ENCODE peak calls at places on chromosome 18, in five cellular contexts. W is transverse colon, L is WERI-Rb-1, O is fibroblast of villous mesenchyme, I is left lung. V is an unnamed sample.

GRCh38 chr18:28357785-28358401 is 181.0 kb upstream of the CDH2 start:
- DNase-seq in L (peak), W (no peak), I (no peak), O (no peak), V (no peak)

GRCh38 chr18:74530584-74530862 is 3.8 kb upstream of the CNDP1 start:
- DNase-seq in W (no peak), O (no peak), L (no peak), I (no peak), V (no peak)

GRCh38 chr18:5895300-5895885 is at the start of gene TMEM200C:
- DNase-seq in L (peak), O (no peak), I (peak), W (no peak), V (peak)

GRCh38 chr18:9577361-9577760 is 37.0 kb downstream of the PPP4R1 start:
- DNase-seq in W (no peak), L (no peak), O (peak), I (no peak), V (no peak)

GRCh38 chr18:54147439-54147838 is 77.0 kb downstream of the MBD2 start:
- DNase-seq in O (no peak), W (no peak), I (no peak), L (no peak), V (no peak)

GRCh38 chr18:23995180-23995579 is 19.4 kb upstream of the TTC39C start:
- DNase-seq in O (no peak), I (no peak), L (no peak), W (no peak), V (peak)

GRCh38 chr18:76457475-76457874 is 37.6 kb downstream of the ZNF516 start:
- DNase-seq in W (no peak), I (peak), O (no peak), L (no peak), V (no peak)

GRCh38 chr18:31575515-31576246 is 16.0 kb upstream of the TTR start:
- DNase-seq in W (no peak), O (no peak), I (no peak), L (no peak), V (no peak)

GRCh38 chr18:58398648-58399398 is 230.1 kb downstream of the ALPK2 start:
- DNase-seq in W (peak), L (no peak), O (no peak), I (no peak), V (no peak)

GRCh38 chr18:58402247-58402646 is 226.6 kb downstream of the ALPK2 start:
- DNase-seq in O (peak), L (no peak), I (no peak), W (no peak), V (peak)

GRCh38 chr18:58402951-58403702 is 225.8 kb downstream of the ALPK2 start:
- DNase-seq in W (no peak), O (no peak), I (no peak), L (no peak), V (peak)

GRCh38 chr18:58400337-58400885 is 228.5 kb downstream of the ALPK2 start:
- DNase-seq in I (no peak), L (no peak), O (peak), W (no peak), V (no peak)

DNA sequence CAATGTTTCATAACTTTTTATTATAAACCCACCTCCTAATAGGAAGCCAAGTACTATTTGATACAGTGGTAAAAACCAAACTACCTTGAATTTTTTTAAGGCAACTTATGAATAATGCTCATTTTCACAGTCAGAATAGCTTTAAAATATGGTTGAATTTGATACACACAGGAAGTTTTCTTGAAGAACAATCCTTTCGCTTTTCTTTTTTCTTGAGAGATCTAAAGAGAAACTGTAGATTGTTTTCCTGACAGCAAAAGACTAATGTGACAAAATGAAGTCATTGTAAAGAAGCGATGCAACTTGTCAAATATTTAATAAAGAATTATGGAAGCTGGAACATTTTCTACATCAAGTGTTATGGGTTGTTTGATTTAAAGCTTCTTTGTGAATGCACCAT is 227.7 kb downstream of the ALPK2 start:
- DNase-seq in I (no peak), L (no peak), W (no peak), O (no peak), V (no peak)
- H3K4me3 ChIP-seq in I (no peak), L (no peak), W (no peak), O (no peak), V (no peak)

GRCh38 chr18:11906926-11907874 is 917 bp downstream of the MPPE1 start:
- DNase-seq in O (no peak), I (no peak), L (no peak), W (no peak), V (peak)
- H3K4me3 ChIP-seq in O (peak), I (peak), L (peak), W (peak), V (no peak)

DNA sequence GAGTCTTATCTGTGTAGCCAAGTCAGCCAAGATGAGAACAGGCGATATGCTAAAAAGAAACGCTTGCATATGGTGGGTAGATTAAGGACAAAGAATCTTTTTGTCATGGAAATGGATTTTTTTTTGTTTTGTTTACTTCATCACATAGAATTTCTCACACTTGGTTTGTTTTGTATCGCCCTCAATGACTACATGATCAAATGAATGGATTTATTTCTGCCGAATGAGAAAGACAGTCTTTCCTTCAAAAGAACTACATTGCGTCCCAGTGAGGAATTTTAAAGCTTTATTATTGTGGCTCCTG is 2.0 kb downstream of the SALL3 start:
- DNase-seq in W (no peak), I (no peak), O (no peak), L (no peak), V (no peak)
- H3K4me3 ChIP-seq in W (no peak), I (no peak), O (no peak), L (peak), V (no peak)

GRCh38 chr18:2980607-2980923 is 32.4 kb downstream of the LPIN2 start:
- DNase-seq in O (no peak), W (no peak), L (no peak), I (no peak), V (no peak)
- H3K4me3 ChIP-seq in O (no peak), W (no peak), L (no peak), I (no peak), V (no peak)

GRCh38 chr18:48942086-48942485 is 8.7 kb downstream of the SMAD7 start:
- DNase-seq in O (no peak), W (no peak), L (no peak), I (no peak), V (no peak)
- H3K4me3 ChIP-seq in O (peak), W (no peak), L (no peak), I (no peak), V (no peak)

GRCh38 chr18:44682871-44683221 is 2.2 kb downstream of the SETBP1 start:
- DNase-seq in W (peak), O (no peak), L (peak), I (no peak), V (peak)
- H3K4me3 ChIP-seq in W (no peak), O (no peak), L (no peak), I (no peak), V (no peak)

GRCh38 chr18:63181706-63182105 is 137.9 kb downstream of the BCL2 start:
- DNase-seq in I (no peak), O (no peak), W (no peak), L (no peak), V (no peak)

GRCh38 chr18:63183263-63183662 is 136.3 kb downstream of the BCL2 start:
- DNase-seq in W (no peak), O (no peak), I (no peak), L (no peak), V (no peak)

GRCh38 chr18:63182247-63182771 is 137.3 kb downstream of the BCL2 start:
- DNase-seq in I (no peak), L (no peak), O (no peak), W (no peak), V (no peak)

GRCh38 chr18:63183952-63184351 is 135.6 kb downstream of the BCL2 start:
- DNase-seq in O (no peak), I (no peak), L (no peak), W (no peak), V (no peak)

DNA sequence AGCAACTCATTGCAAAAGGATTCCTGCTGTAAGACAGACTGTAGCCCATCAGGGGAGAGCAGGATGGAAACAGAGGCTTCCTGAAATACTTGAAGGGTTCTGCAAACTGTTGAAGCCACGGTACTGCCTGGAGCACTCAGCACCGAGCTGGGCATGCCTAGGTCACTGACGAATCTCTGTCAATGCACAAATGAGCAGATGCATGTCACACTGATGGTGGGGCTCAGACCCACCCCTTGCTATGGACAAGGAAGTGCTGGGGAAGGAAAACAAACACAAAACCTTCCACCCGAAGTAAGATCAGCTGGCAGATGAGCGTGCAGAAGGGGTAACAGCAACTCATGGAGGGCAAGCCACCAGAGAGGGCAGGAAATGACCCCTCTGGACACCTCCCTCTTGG is 136.7 kb downstream of the BCL2 start:
- DNase-seq in W (no peak), O (no peak), L (no peak), I (no peak), V (no peak)
- H3K4me3 ChIP-seq in W (no peak), O (no peak), L (no peak), I (no peak), V (no peak)

V was measured in thyroid gland.